ENCODE peak calls at places on chromosomes 5 and 9, in seven cellular contexts. J, U, C, S, D, Z and N are unnamed samples.

GRCh38 chr9:90107021-90107771 is 502.4 kb downstream of the GADD45G start:
- DNase-seq in U (peak; percentile 22), S (no peak), J (peak; percentile 65), D (no peak), Z (no peak), C (no peak), N (no peak)

GRCh38 chr5:171093598-171093997 is 215.4 kb upstream of the TLX3 start:
- DNase-seq in C (no peak), S (no peak), J (no peak), D (peak; percentile 30), Z (no peak), U (no peak), N (no peak)

GRCh38 chr9:77177894-77178794 is 810 bp downstream of the VPS13A start:
- DNase-seq in C (peak; percentile 26), U (peak; percentile 14), J (peak; percentile 44), S (peak; percentile 32), Z (peak; percentile 33), D (peak; percentile 64), N (no peak)

GRCh38 chr5:1206521-1207412 is 5.4 kb downstream of the SLC6A19 start:
- DNase-seq in Z (no peak), U (no peak), J (no peak), D (no peak), S (no peak), C (no peak), N (no peak)

GRCh38 chr5:174750720-174751119 is 26.3 kb downstream of the MSX2 start:
- DNase-seq in D (no peak), Z (no peak), C (no peak), U (no peak), J (no peak), S (no peak), N (no peak)

GRCh38 chr9:112050544-112051475 is 124.3 kb downstream of the SUSD1 start:
- DNase-seq in D (no peak), U (no peak), S (no peak), Z (no peak), J (peak; percentile 57), C (no peak), N (peak; percentile 97)

GRCh38 chr5:102678267-102679058 is 76.6 kb upstream of the PAM start:
- DNase-seq in J (no peak), Z (no peak), S (no peak), U (no peak), C (no peak), D (no peak), N (peak; percentile 39)

GRCh38 chr9:28770827-28771226 is 1197.5 kb upstream of the C9orf72 start:
- DNase-seq in J (no peak), D (no peak), C (no peak), Z (no peak), U (no peak), S (no peak), N (no peak)

GRCh38 chr9:13274901-13275641 is 4.4 kb downstream of the MPDZ start:
- DNase-seq in Z (no peak), S (no peak), J (no peak), C (no peak), U (peak; percentile 38), D (no peak), N (no peak)

GRCh38 chr5:78718827-78719226 is 70.3 kb upstream of the LHFPL2 start:
- DNase-seq in Z (no peak), D (no peak), S (no peak), J (no peak), U (no peak), C (no peak), N (no peak)

GRCh38 chr9:37061763-37062162 is 27.7 kb upstream of the PAX5 start:
- DNase-seq in J (no peak), C (no peak), D (no peak), Z (no peak), S (no peak), U (no peak), N (no peak)

GRCh38 chr5:172744106-172745104 is 26.6 kb downstream of the DUSP1 start:
- DNase-seq in C (no peak), S (no peak), U (no peak), Z (no peak), D (no peak), J (peak; percentile 64), N (no peak)

GRCh38 chr5:149257875-149258705 is 13.6 kb upstream of the AFAP1L1 start:
- DNase-seq in Z (no peak), J (no peak), C (no peak), S (no peak), U (no peak), D (no peak), N (no peak)

GRCh38 chr5:112863549-112863948 is 2.5 kb downstream of the SRP19 start:
- DNase-seq in U (no peak), J (peak; percentile 60), Z (no peak), C (no peak), S (no peak), D (no peak), N (no peak)

GRCh38 chr5:142542906-142543305 is 143.0 kb downstream of the FGF1 start:
- DNase-seq in J (no peak), U (peak; percentile 30), D (no peak), C (no peak), Z (no peak), S (no peak), N (peak; percentile 55)

GRCh38 chr5:56360816-56361215 is 127.7 kb upstream of the ANKRD55 start:
- DNase-seq in U (no peak), D (no peak), S (no peak), Z (no peak), J (no peak), C (no peak), N (no peak)

GRCh38 chr5:180206993-180207392 is 2.0 kb downstream of the RASGEF1C start:
- DNase-seq in D (no peak), J (no peak), C (peak; percentile 36), U (no peak), S (no peak), Z (no peak), N (no peak)